ENCODE peak calls at places on chromosomes 4 and X, in nine cellular contexts. O is hepatocyte, A is AG04450, G is AG09319, M is foreskin fibroblast, Z is astrocyte of the spinal cord, C is AG10803, F is cardiac fibroblast, K is GM20000. J is an unnamed sample.
A peak's percentile ranks its signal among the peaks of the same experiment; 100 is the strongest.

GRCh38 chrX:77597090-77597489 is 149.9 kb downstream of the FGF16 start:
- DNase-seq in A (peak; percentile 0), O (no peak), F (peak; percentile 46), G (no peak), Z (peak; percentile 34), M (peak; percentile 30), K (no peak), C (peak; percentile 32), J (no peak)

GRCh38 chr4:141275834-141276233 is 55.1 kb downstream of the ZNF330 start:
- DNase-seq in C (peak; percentile 92), A (peak; percentile 80), G (peak; percentile 24), F (peak; percentile 73), Z (peak; percentile 83), M (peak; percentile 82), K (no peak), O (no peak), J (no peak)

GRCh38 chrX:116194649-116195048 is 24.1 kb downstream of the AGTR2 start:
- DNase-seq in G (no peak), F (no peak), C (no peak), O (no peak), M (no peak), K (no peak), Z (no peak), A (no peak), J (no peak)

GRCh38 chrX:113305496-113305895 is 464.9 kb upstream of the AMOT start:
- DNase-seq in O (no peak), A (no peak), M (peak; percentile 1), G (peak; percentile 39), C (peak; percentile 86), F (peak; percentile 8), Z (peak; percentile 59), K (no peak), J (no peak)

GRCh38 chr4:177569443-177569842 is 127.2 kb upstream of the AGA start:
- DNase-seq in Z (no peak), G (no peak), C (peak; percentile 34), M (peak; percentile 36), F (peak; percentile 80), K (no peak), A (peak; percentile 41), O (no peak), J (no peak)

GRCh38 chrX:153970398-153971123 is 1.1 kb downstream of the HCFC1 start:
- DNase-seq in M (peak; percentile 74), K (peak; percentile 53), Z (peak; percentile 72), O (peak; percentile 68), G (peak; percentile 63), F (peak; percentile 79), A (no peak), C (peak; percentile 70), J (peak; percentile 78)

GRCh38 chr4:183335369-183335940 is 13.2 kb upstream of the CLDN24 start:
- DNase-seq in Z (peak; percentile 86), M (peak; percentile 94), K (no peak), O (peak; percentile 32), C (peak; percentile 97), F (peak; percentile 90), A (peak; percentile 75), G (peak; percentile 52), J (no peak)

GRCh38 chrX:109472939-109473713 is 8.8 kb downstream of the GUCY2F start:
- DNase-seq in C (peak; percentile 5), O (peak; percentile 38), K (peak; percentile 9), Z (peak; percentile 77), G (no peak), M (peak; percentile 81), F (peak; percentile 38), A (no peak), J (no peak)

GRCh38 chr4:169791064-169791463 is 33.3 kb upstream of the HPF1 start:
- DNase-seq in A (no peak), Z (peak; percentile 1), M (no peak), K (no peak), O (no peak), G (no peak), C (no peak), F (no peak), J (no peak)

GRCh38 chr4:169795585-169795984 is 37.8 kb upstream of the HPF1 start:
- DNase-seq in O (no peak), F (no peak), K (no peak), C (peak; percentile 10), G (no peak), Z (peak; percentile 23), A (no peak), M (peak; percentile 61), J (no peak)

DNA sequence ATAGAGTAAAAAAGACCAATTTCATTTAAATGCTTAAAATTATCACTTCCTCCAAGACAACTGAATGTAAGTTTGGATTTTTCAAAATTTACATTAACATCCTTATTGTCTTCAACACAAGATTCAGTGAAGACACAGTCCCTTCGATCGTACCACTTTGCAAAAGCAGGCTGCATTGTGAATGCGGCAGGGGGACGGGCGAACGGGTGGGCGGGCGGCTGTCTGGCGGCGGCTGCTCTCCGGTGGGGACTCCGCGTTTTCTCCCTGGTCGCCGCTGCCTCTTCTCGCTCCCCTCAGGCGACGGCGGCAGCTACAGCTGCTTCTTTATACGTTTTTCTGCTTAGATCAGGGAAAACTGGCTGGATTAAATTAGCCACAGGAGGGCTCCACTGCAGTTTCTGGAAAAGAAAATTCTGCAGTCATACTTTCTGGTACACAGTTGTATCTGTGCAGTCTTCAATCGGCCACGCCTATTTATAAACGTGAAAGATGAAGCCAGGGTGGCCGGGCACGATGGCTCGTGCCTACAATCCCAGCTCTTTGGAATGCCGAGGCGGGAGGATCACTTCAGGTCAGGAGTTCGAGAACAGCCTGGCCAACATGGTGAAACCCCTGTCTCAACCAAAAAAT is 33.9 kb upstream of the HPF1 start:
- DNase-seq in M (peak; percentile 79), A (no peak), C (peak; percentile 63), F (peak; percentile 67), Z (peak; percentile 73), G (peak; percentile 16), O (peak; percentile 78), K (no peak), J (peak; percentile 53)
- TF ChIP-seq CTCF in M (peak; percentile 61), A (peak; percentile 66), C (peak; percentile 70), F (peak; percentile 62), Z (peak; percentile 68), G (peak; percentile 63), O (peak; percentile 76), K (no peak), J (peak; percentile 35)

GRCh38 chrX:55716937-55717336 is 612 bp upstream of the RRAGB start:
- DNase-seq in M (no peak), O (no peak), F (no peak), K (no peak), Z (no peak), C (no peak), G (no peak), A (no peak), J (no peak)

GRCh38 chrX:55713635-55714034 is 3.9 kb upstream of the RRAGB start:
- DNase-seq in M (no peak), F (no peak), Z (no peak), K (no peak), O (no peak), G (no peak), C (no peak), A (no peak), J (no peak)

GRCh38 chrX:55717521-55718497 is at the start of gene RRAGB:
- DNase-seq in F (peak; percentile 95), G (peak; percentile 73), A (peak; percentile 77), O (peak; percentile 96), K (peak; percentile 84), Z (peak; percentile 95), C (peak; percentile 91), M (peak; percentile 96), J (peak; percentile 92)

GRCh38 chrX:55714111-55714510 is 3.4 kb upstream of the RRAGB start:
- DNase-seq in A (no peak), F (no peak), K (no peak), C (no peak), Z (no peak), G (no peak), O (no peak), M (no peak), J (no peak)

DNA sequence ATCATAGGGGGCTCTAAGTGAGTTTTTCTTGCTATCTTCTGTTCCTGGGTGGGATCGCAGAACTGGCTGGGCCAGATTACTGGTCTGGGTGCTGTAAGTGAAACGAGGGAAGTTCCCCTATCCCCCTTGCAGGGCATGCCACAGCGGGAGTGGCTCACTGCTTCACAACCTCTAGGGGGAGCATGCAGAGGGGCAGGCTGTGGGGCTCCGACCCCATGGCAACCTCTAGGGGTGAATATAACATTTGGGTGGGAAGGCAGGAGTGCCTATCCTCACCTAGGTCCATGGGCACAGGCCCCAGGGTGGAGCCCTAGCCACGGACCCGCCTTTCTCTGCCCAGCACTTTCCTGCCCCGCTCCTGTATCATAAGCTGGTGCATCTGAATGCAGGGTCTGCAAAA is 1.7 kb upstream of the RRAGB start:
- DNase-seq in C (no peak), Z (no peak), M (no peak), F (no peak), K (no peak), G (no peak), A (no peak), O (no peak), J (no peak)
- TF ChIP-seq CTCF in C (no peak), Z (peak; percentile 3), M (no peak), F (no peak), K (no peak), G (no peak), A (no peak), O (no peak), J (no peak)

GRCh38 chr4:763922-764321 is 58.3 kb downstream of the PCGF3 start:
- DNase-seq in Z (no peak), A (no peak), C (no peak), K (no peak), F (no peak), M (no peak), O (no peak), G (no peak), J (peak; percentile 42)

GRCh38 chr4:761739-762138 is 56.1 kb downstream of the PCGF3 start:
- DNase-seq in F (no peak), K (no peak), C (no peak), Z (no peak), O (no peak), A (no peak), M (no peak), G (no peak), J (no peak)

GRCh38 chr4:761086-761485 is 55.5 kb downstream of the PCGF3 start:
- DNase-seq in A (no peak), F (no peak), G (no peak), O (no peak), C (no peak), Z (no peak), M (no peak), K (no peak), J (peak; percentile 39)

GRCh38 chr4:763191-763810 is 57.7 kb downstream of the PCGF3 start:
- DNase-seq in K (no peak), G (no peak), O (no peak), Z (no peak), F (no peak), C (no peak), A (no peak), M (no peak), J (peak; percentile 13)

DNA sequence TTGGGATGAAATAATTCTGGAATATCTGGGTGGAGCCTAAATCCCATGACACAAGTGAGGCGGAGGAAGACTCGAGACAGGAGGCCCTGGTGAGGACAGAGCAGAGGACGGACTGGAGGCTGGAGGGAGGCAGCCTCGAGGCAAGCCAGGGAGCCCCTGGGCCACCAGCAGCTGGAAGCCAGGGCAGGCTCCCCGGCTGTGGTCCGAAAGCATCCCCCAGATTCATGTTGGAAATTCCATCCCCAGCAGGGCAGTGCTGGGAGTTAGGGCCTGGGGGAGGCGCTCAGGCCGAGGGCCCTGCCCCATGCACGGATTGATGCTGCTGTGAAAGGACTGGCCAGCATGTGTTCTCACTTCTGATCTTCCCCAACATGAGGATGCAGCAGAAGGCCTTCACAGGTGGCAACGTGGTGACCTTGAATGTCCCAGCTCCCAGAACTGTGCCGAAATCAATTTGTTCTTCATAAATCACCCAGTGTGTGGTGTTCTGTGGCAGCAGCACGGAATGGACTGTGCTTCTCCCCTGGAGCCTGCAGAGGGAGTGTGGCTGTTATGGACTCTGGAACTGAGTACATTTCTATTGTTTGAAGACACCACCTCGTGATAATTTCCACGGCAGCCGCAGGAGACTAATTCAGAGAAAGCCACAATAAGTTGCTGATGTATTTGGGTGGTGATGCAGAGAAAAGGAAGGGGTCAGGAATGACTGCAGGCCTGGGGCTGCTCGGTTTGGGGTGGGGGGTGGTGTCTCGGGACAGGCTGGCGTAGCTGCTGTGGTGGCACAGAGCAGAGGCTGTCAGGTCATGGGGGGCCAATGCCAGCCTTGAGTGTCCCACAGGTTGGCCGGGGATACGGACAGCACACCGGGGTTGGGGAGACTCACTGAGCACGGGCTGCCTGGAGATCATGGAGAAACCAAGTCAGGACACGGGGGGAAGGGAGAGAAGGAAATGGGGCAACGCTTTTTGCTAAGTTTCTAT is 56.9 kb downstream of the PCGF3 start:
- DNase-seq in A (no peak), C (no peak), Z (peak; percentile 43), K (no peak), G (no peak), F (peak; percentile 39), M (peak; percentile 51), O (peak; percentile 55), J (peak; percentile 8)
- TF ChIP-seq CTCF in A (peak; percentile 35), C (peak; percentile 32), Z (peak; percentile 64), K (no peak), G (peak; percentile 11), F (peak; percentile 35), M (peak; percentile 28), O (peak; percentile 38), J (no peak)

GRCh38 chr4:73865697-73866096 is 3.5 kb upstream of the CXCL1 start:
- DNase-seq in C (no peak), A (no peak), Z (no peak), M (no peak), O (no peak), G (no peak), F (no peak), K (no peak), J (no peak)

GRCh38 chr4:73866236-73866635 is 3.0 kb upstream of the CXCL1 start:
- DNase-seq in G (no peak), O (no peak), F (no peak), A (no peak), Z (no peak), K (no peak), C (no peak), M (no peak), J (no peak)

GRCh38 chr4:73869130-73870055 is at the start of gene CXCL1:
- DNase-seq in M (peak; percentile 69), C (no peak), G (no peak), K (no peak), Z (peak; percentile 50), O (peak; percentile 54), A (no peak), F (peak; percentile 67), J (peak; percentile 36)

GRCh38 chr4:73868206-73869129 is 725 bp upstream of the CXCL1 start:
- DNase-seq in O (no peak), K (peak; percentile 21), F (no peak), M (peak; percentile 46), A (no peak), Z (peak; percentile 54), G (no peak), C (no peak), J (no peak)

DNA sequence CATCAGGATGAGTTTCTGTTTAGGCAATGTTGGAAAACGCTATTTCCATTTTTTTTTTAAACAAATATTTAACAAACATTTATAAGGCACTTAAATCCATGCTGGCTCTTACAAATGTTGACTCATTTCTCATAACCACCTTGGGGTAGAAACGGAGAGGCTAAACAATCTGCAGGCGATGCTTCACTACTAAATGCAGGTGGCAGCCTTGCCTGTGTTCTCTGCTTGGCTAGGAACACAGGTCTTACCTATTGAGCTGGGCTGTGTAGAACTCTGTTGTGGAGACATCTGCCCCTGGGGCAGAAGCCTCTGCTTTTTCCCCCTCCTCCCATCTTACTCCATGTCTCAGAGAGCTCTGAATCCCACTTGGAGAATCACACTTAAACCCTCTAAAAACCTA is 1.4 kb upstream of the CXCL1 start:
- DNase-seq in O (peak; percentile 37), M (no peak), K (no peak), G (no peak), A (no peak), C (no peak), F (no peak), Z (peak; percentile 19), J (no peak)
- TF ChIP-seq CTCF in O (no peak), M (no peak), K (no peak), G (no peak), A (no peak), C (no peak), F (no peak), Z (no peak), J (no peak)